ENCODE peak calls at places on chromosomes 7 and 10, in six cellular contexts. One of them, this sample, is unnamed.

GRCh38 chr7:113796557-113796956 is 122.3 kb downstream of the PPP1R3A start:
- DNase-seq in CD8-positive, alpha-beta T cell: no peak
- DNase-seq in GM10248: no peak
- DNase-seq in fibroblast of mammary gland: peak; percentile 70
- DNase-seq in BJ: no peak
- DNase-seq in stomach: no peak
- DNase-seq in this sample: no peak

GRCh38 chr7:70071786-70072185 is 473.5 kb downstream of the AUTS2 start:
- DNase-seq in CD8-positive, alpha-beta T cell: no peak
- DNase-seq in stomach: no peak
- DNase-seq in BJ: no peak
- DNase-seq in GM10248: no peak
- DNase-seq in fibroblast of mammary gland: no peak
- DNase-seq in this sample: no peak

GRCh38 chr10:68332259-68333057 is at the start of gene PBLD:
- DNase-seq in BJ: no peak
- DNase-seq in GM10248: peak; percentile 43
- DNase-seq in stomach: peak; percentile 73
- DNase-seq in fibroblast of mammary gland: peak; percentile 75
- DNase-seq in CD8-positive, alpha-beta T cell: peak; percentile 57
- DNase-seq in this sample: peak; percentile 60

GRCh38 chr10:87657370-87657769 is 2.3 kb upstream of the PAPSS2 start:
- DNase-seq in BJ: no peak
- DNase-seq in CD8-positive, alpha-beta T cell: no peak
- DNase-seq in stomach: peak; percentile 32
- DNase-seq in fibroblast of mammary gland: peak; percentile 77
- DNase-seq in GM10248: no peak
- DNase-seq in this sample: no peak

GRCh38 chr10:32938554-32939061 is 19.4 kb downstream of the ITGB1 start:
- DNase-seq in GM10248: no peak
- DNase-seq in fibroblast of mammary gland: no peak
- DNase-seq in stomach: peak; percentile 39
- DNase-seq in CD8-positive, alpha-beta T cell: no peak
- DNase-seq in BJ: no peak
- DNase-seq in this sample: peak; percentile 39

GRCh38 chr10:3935933-3936359 is 150.9 kb upstream of the KLF6 start:
- DNase-seq in stomach: peak; percentile 80
- DNase-seq in fibroblast of mammary gland: no peak
- DNase-seq in GM10248: no peak
- DNase-seq in CD8-positive, alpha-beta T cell: no peak
- DNase-seq in BJ: no peak
- DNase-seq in this sample: no peak

GRCh38 chr7:74501298-74501697 is 47.6 kb downstream of the GTF2IRD1 start:
- DNase-seq in GM10248: no peak
- DNase-seq in BJ: no peak
- DNase-seq in CD8-positive, alpha-beta T cell: no peak
- DNase-seq in stomach: peak; percentile 88
- DNase-seq in fibroblast of mammary gland: no peak
- DNase-seq in this sample: no peak

GRCh38 chr7:95874541-95875265 is 102.3 kb downstream of the DYNC1I1 start:
- DNase-seq in fibroblast of mammary gland: no peak
- DNase-seq in GM10248: no peak
- DNase-seq in stomach: no peak
- DNase-seq in CD8-positive, alpha-beta T cell: no peak
- DNase-seq in BJ: no peak
- DNase-seq in this sample: no peak

GRCh38 chr7:45035371-45035770 is 35.4 kb downstream of the CCM2 start:
- DNase-seq in GM10248: no peak
- DNase-seq in stomach: no peak
- DNase-seq in BJ: no peak
- DNase-seq in CD8-positive, alpha-beta T cell: no peak
- DNase-seq in fibroblast of mammary gland: no peak
- DNase-seq in this sample: no peak

GRCh38 chr10:84263716-84264115 is 18.9 kb downstream of the RGR start:
- DNase-seq in stomach: no peak
- DNase-seq in BJ: no peak
- DNase-seq in fibroblast of mammary gland: no peak
- DNase-seq in CD8-positive, alpha-beta T cell: no peak
- DNase-seq in GM10248: no peak
- DNase-seq in this sample: no peak

GRCh38 chr7:31919678-31920369 is 150.4 kb downstream of the PDE1C start:
- DNase-seq in stomach: no peak
- DNase-seq in fibroblast of mammary gland: no peak
- DNase-seq in GM10248: no peak
- DNase-seq in BJ: no peak
- DNase-seq in CD8-positive, alpha-beta T cell: no peak
- DNase-seq in this sample: no peak

GRCh38 chr7:132516042-132516840 is 60.0 kb downstream of the PLXNA4 start:
- DNase-seq in stomach: no peak
- DNase-seq in fibroblast of mammary gland: peak; percentile 64
- DNase-seq in GM10248: no peak
- DNase-seq in CD8-positive, alpha-beta T cell: no peak
- DNase-seq in BJ: no peak
- DNase-seq in this sample: no peak

GRCh38 chr10:70967591-70968588 is 79.5 kb upstream of the PCBD1 start:
- DNase-seq in BJ: no peak
- DNase-seq in GM10248: peak; percentile 72
- DNase-seq in CD8-positive, alpha-beta T cell: no peak
- DNase-seq in stomach: no peak
- DNase-seq in fibroblast of mammary gland: peak; percentile 21
- DNase-seq in this sample: no peak

GRCh38 chr10:51867956-51868355 is 168.6 kb upstream of the CSTF2T start:
- DNase-seq in BJ: peak; percentile 34
- DNase-seq in GM10248: no peak
- DNase-seq in CD8-positive, alpha-beta T cell: no peak
- DNase-seq in fibroblast of mammary gland: peak; percentile 99
- DNase-seq in stomach: no peak
- DNase-seq in this sample: no peak

GRCh38 chr7:50665403-50666123 is 100.4 kb upstream of the DDC start:
- DNase-seq in CD8-positive, alpha-beta T cell: no peak
- DNase-seq in fibroblast of mammary gland: peak; percentile 89
- DNase-seq in GM10248: no peak
- DNase-seq in stomach: no peak
- DNase-seq in BJ: no peak
- DNase-seq in this sample: no peak

GRCh38 chr7:89661876-89662275 is 492.4 kb upstream of the STEAP1 start:
- DNase-seq in CD8-positive, alpha-beta T cell: no peak
- DNase-seq in stomach: no peak
- DNase-seq in BJ: no peak
- DNase-seq in fibroblast of mammary gland: no peak
- DNase-seq in GM10248: no peak
- DNase-seq in this sample: no peak

GRCh38 chr7:147547252-147547897 is 1043.2 kb upstream of the C7orf33 start:
- DNase-seq in stomach: peak; percentile 35
- DNase-seq in fibroblast of mammary gland: peak; percentile 38
- DNase-seq in GM10248: no peak
- DNase-seq in CD8-positive, alpha-beta T cell: no peak
- DNase-seq in BJ: no peak
- DNase-seq in this sample: no peak

GRCh38 chr7:122975341-122975740 is 20.2 kb downstream of the TAS2R16 start:
- DNase-seq in GM10248: no peak
- DNase-seq in CD8-positive, alpha-beta T cell: no peak
- DNase-seq in BJ: no peak
- DNase-seq in fibroblast of mammary gland: peak; percentile 2
- DNase-seq in stomach: no peak
- DNase-seq in this sample: no peak

GRCh38 chr7:111780527-111780926 is 218.2 kb upstream of the IMMP2L start:
- DNase-seq in stomach: no peak
- DNase-seq in BJ: no peak
- DNase-seq in fibroblast of mammary gland: no peak
- DNase-seq in GM10248: no peak
- DNase-seq in CD8-positive, alpha-beta T cell: no peak
- DNase-seq in this sample: no peak

GRCh38 chr10:28047061-28047460 is 48.2 kb upstream of the ODAD2 start:
- DNase-seq in GM10248: no peak
- DNase-seq in stomach: no peak
- DNase-seq in CD8-positive, alpha-beta T cell: no peak
- DNase-seq in BJ: peak; percentile 70
- DNase-seq in fibroblast of mammary gland: no peak
- DNase-seq in this sample: no peak

GRCh38 chr7:34138483-34138882 is 233.1 kb downstream of the BMPER start:
- DNase-seq in fibroblast of mammary gland: no peak
- DNase-seq in GM10248: no peak
- DNase-seq in CD8-positive, alpha-beta T cell: no peak
- DNase-seq in stomach: no peak
- DNase-seq in BJ: no peak
- DNase-seq in this sample: no peak

DNA sequence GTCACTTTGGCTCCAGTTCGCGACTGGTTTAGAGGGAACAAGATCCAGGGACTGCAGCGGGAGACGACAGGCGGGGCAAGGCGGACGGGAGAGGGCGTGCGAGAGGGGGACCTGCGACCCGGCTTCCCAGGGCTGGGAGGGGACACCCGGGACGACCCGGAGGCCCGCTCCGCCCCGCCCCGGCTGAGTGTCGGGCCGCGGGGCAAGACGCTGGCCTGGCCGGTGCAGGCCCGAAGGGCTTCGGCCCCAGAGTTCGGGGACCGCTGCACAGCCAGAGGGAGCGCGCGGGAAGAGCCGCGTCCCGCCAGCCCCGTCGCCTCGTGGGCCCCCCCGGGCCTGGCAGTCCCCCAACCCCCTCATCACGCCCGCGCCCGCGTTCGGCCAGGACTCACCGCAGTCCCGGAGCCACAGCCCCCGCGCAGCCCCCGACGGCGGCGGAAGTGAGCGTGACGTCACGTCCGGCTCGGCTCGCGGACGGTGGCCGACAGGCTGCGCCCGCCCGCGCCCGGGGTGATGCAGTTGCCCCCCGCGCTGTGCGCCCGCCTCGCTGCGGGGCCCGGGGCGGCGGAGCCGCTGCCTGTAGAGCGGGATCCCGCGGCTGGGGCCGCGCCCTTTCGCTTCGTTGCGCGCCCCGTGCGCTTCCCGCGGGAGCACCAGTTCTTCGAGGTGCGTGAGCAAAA is at the start of the genes TUBGCP2 and ZNF511:
- DNase-seq in stomach: peak; percentile 89
- DNase-seq in CD8-positive, alpha-beta T cell: peak; percentile 91
- DNase-seq in fibroblast of mammary gland: peak; percentile 76
- DNase-seq in GM10248: peak; percentile 90
- DNase-seq in BJ: no peak
- DNase-seq in this sample: peak; percentile 78
- TF ChIP-seq CTCF in stomach: no peak
- TF ChIP-seq CTCF in CD8-positive, alpha-beta T cell: no peak
- TF ChIP-seq CTCF in fibroblast of mammary gland: no peak
- TF ChIP-seq CTCF in GM10248: no peak
- TF ChIP-seq CTCF in BJ: peak; percentile 34
- TF ChIP-seq CTCF in this sample: peak; percentile 14

GRCh38 chr10:99442394-99442793 is 12.0 kb upstream of the GOT1 start:
- DNase-seq in fibroblast of mammary gland: no peak
- DNase-seq in CD8-positive, alpha-beta T cell: no peak
- DNase-seq in stomach: no peak
- DNase-seq in BJ: no peak
- DNase-seq in GM10248: no peak
- DNase-seq in this sample: no peak
- TF ChIP-seq CTCF in fibroblast of mammary gland: no peak
- TF ChIP-seq CTCF in CD8-positive, alpha-beta T cell: no peak
- TF ChIP-seq CTCF in stomach: no peak
- TF ChIP-seq CTCF in BJ: no peak
- TF ChIP-seq CTCF in GM10248: no peak
- TF ChIP-seq CTCF in this sample: no peak

GRCh38 chr10:60883187-60883586 is 60.8 kb downstream of the RHOBTB1 start:
- DNase-seq in BJ: no peak
- DNase-seq in CD8-positive, alpha-beta T cell: no peak
- DNase-seq in stomach: peak; percentile 34
- DNase-seq in fibroblast of mammary gland: peak; percentile 40
- DNase-seq in GM10248: peak; percentile 18
- DNase-seq in this sample: no peak
- TF ChIP-seq CTCF in BJ: peak; percentile 55
- TF ChIP-seq CTCF in CD8-positive, alpha-beta T cell: no peak
- TF ChIP-seq CTCF in stomach: peak; percentile 55
- TF ChIP-seq CTCF in fibroblast of mammary gland: peak; percentile 47
- TF ChIP-seq CTCF in GM10248: peak; percentile 39
- TF ChIP-seq CTCF in this sample: peak; percentile 58

GRCh38 chr10:88792656-88793055 is 9.9 kb upstream of the LIPM start:
- DNase-seq in GM10248: no peak
- DNase-seq in CD8-positive, alpha-beta T cell: no peak
- DNase-seq in fibroblast of mammary gland: peak; percentile 75
- DNase-seq in BJ: no peak
- DNase-seq in stomach: no peak
- DNase-seq in this sample: no peak

GRCh38 chr10:88793747-88794299 is 8.7 kb upstream of the LIPM start:
- DNase-seq in CD8-positive, alpha-beta T cell: no peak
- DNase-seq in BJ: no peak
- DNase-seq in fibroblast of mammary gland: peak; percentile 75
- DNase-seq in stomach: no peak
- DNase-seq in GM10248: peak; percentile 28
- DNase-seq in this sample: no peak

GRCh38 chr10:88787463-88787862 is 15.1 kb upstream of the LIPM start:
- DNase-seq in stomach: no peak
- DNase-seq in GM10248: no peak
- DNase-seq in fibroblast of mammary gland: no peak
- DNase-seq in CD8-positive, alpha-beta T cell: no peak
- DNase-seq in BJ: no peak
- DNase-seq in this sample: no peak

GRCh38 chr10:88794731-88795130 is 7.8 kb upstream of the LIPM start:
- DNase-seq in BJ: no peak
- DNase-seq in fibroblast of mammary gland: peak; percentile 60
- DNase-seq in CD8-positive, alpha-beta T cell: no peak
- DNase-seq in stomach: no peak
- DNase-seq in GM10248: no peak
- DNase-seq in this sample: no peak

DNA sequence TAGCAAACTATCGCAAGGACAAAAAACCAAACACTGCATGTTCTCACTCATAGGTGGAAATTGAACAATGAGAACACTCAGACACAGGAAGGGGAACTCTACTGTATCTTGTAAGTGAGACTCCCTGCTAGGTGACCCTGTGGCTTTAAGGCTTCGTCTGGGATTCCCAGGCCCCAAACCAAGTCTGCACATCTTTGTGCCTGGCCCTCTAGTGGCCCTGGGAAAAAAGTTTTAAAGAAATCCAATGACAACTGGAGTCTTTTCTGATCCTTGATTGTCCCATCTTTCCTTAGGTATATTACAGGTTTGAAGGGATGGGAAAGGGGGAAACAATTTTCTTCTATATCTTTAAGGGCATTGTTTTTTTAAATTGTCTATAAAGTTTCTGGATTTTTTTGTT is 10.6 kb upstream of the LIPM start:
- DNase-seq in BJ: no peak
- DNase-seq in fibroblast of mammary gland: peak; percentile 22
- DNase-seq in stomach: no peak
- DNase-seq in GM10248: peak; percentile 27
- DNase-seq in CD8-positive, alpha-beta T cell: no peak
- DNase-seq in this sample: peak; percentile 16
- TF ChIP-seq CTCF in BJ: peak; percentile 56
- TF ChIP-seq CTCF in fibroblast of mammary gland: peak; percentile 57
- TF ChIP-seq CTCF in stomach: no peak
- TF ChIP-seq CTCF in GM10248: peak; percentile 27
- TF ChIP-seq CTCF in CD8-positive, alpha-beta T cell: no peak
- TF ChIP-seq CTCF in this sample: peak; percentile 73

DNA sequence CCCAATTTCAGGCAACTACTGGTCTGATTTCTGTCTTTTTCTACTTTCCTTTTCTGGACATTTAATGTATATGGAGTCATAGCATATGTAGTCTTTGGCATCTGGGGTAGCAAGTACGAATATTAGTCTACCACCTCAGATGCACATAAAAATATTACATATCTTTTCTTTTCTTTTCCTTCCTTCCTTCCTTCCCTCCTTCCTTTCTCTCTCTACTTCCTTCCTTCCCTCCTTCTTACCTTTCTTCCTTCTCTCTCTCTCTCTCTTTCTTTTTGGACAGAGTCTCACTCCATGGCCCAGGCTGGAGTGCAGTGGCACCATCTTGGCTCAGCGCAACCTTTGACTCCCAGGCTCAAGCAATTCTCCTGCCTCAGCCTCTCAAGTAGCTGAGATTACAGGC is 4.0 kb upstream of the OPTN start:
- DNase-seq in BJ: no peak
- DNase-seq in fibroblast of mammary gland: no peak
- DNase-seq in CD8-positive, alpha-beta T cell: no peak
- DNase-seq in GM10248: no peak
- DNase-seq in stomach: no peak
- DNase-seq in this sample: no peak
- TF ChIP-seq CTCF in BJ: no peak
- TF ChIP-seq CTCF in fibroblast of mammary gland: no peak
- TF ChIP-seq CTCF in CD8-positive, alpha-beta T cell: no peak
- TF ChIP-seq CTCF in GM10248: no peak
- TF ChIP-seq CTCF in stomach: no peak
- TF ChIP-seq CTCF in this sample: no peak

This sample was measured in neural crest cell.